ENCODE peak calls at places on chromosomes 1 and 21, in four cellular contexts. C is posterior cingulate gyrus; S is effector memory CD4-positive, alpha-beta T cell; F is nucleus accumbens. Y is an unnamed sample.

GRCh38 chr1:219790834-219791615 is 137.3 kb downstream of the SLC30A10 start:
- DNase-seq in C (no peak), S (no peak), F (no peak), Y (no peak)

GRCh38 chr1:112704908-112705627 is 1.9 kb downstream of the RHOC start:
- DNase-seq in C (no peak), S (peak), F (peak), Y (no peak)

GRCh38 chr1:80054129-80054528 is 1047.6 kb upstream of the ADGRL4 start:
- DNase-seq in C (no peak), S (no peak), F (no peak), Y (no peak)

GRCh38 chr1:182495002-182495401 is 45.1 kb downstream of the RGSL1 start:
- DNase-seq in C (no peak), S (no peak), F (no peak), Y (no peak)

GRCh38 chr1:186050360-186050759 is 316.2 kb downstream of the HMCN1 start:
- DNase-seq in C (no peak), S (no peak), F (no peak), Y (no peak)

GRCh38 chr1:235018161-235018560 is 110.5 kb downstream of the TOMM20 start:
- DNase-seq in C (no peak), S (no peak), F (no peak), Y (no peak)

GRCh38 chr1:203351037-203351625 is at the start of gene FMOD:
- DNase-seq in C (no peak), S (no peak), F (no peak), Y (no peak)

GRCh38 chr1:239731079-239731744 is 344.8 kb downstream of the CHRM3 start:
- DNase-seq in C (no peak), S (no peak), F (no peak), Y (no peak)

GRCh38 chr1:211732276-211732571 is 56.8 kb upstream of the NEK2 start:
- DNase-seq in C (no peak), S (no peak), F (no peak), Y (no peak)

GRCh38 chr21:41803316-41803715 is 36.5 kb upstream of the RIPK4 start:
- DNase-seq in C (no peak), S (no peak), F (no peak), Y (no peak)

GRCh38 chr1:40257313-40257687 is 736 bp upstream of the ZMPSTE24 start:
- DNase-seq in C (no peak), S (no peak), F (no peak), Y (no peak)

GRCh38 chr1:56901720-56902119 is 47.1 kb downstream of the C8A start:
- DNase-seq in C (no peak), S (no peak), F (no peak), Y (no peak)

GRCh38 chr1:153220606-153221303 is 3.4 kb downstream of the PRR9 start:
- DNase-seq in C (no peak), S (no peak), F (peak), Y (no peak)

GRCh38 chr1:56958526-56958925 is 7.3 kb downstream of the C8B start:
- DNase-seq in C (no peak), S (no peak), F (no peak), Y (no peak)

GRCh38 chr1:161691846-161692245 is 15.2 kb upstream of the FCRLA start:
- DNase-seq in C (no peak), S (no peak), F (no peak), Y (no peak)

GRCh38 chr1:51950701-51951100 is 39.8 kb downstream of the RAB3B start:
- DNase-seq in C (no peak), S (no peak), F (no peak), Y (no peak)

GRCh38 chr21:41137401-41137800 is 30.6 kb upstream of the BACE2 start:
- DNase-seq in C (no peak), S (no peak), F (no peak), Y (no peak)

GRCh38 chr1:113783254-113784103 is 24.2 kb upstream of the PHTF1 start:
- DNase-seq in C (no peak), S (peak), F (no peak), Y (peak)

GRCh38 chr1:150282558-150282958 is 204 bp downstream of the CIART start:
- DNase-seq in C (peak), S (no peak), F (no peak), Y (no peak)

GRCh38 chr1:210123924-210124589 is 108.5 kb upstream of the SERTAD4 start:
- DNase-seq in C (no peak), S (no peak), F (no peak), Y (no peak)

GRCh38 chr1:211603191-211603701 is 24.3 kb upstream of the SLC30A1 start:
- DNase-seq in C (no peak), S (no peak), F (no peak), Y (no peak)

GRCh38 chr21:34807881-34808568 is 139.2 kb downstream of the CLIC6 start:
- DNase-seq in C (no peak), S (peak), F (no peak), Y (peak)

GRCh38 chr1:15067148-15067547 is 86.4 kb upstream of the TMEM51 start:
- DNase-seq in C (peak), S (no peak), F (no peak), Y (no peak)

GRCh38 chr1:178538192-178538916 is 25.4 kb downstream of the TEX35 start:
- DNase-seq in C (no peak), S (no peak), F (no peak), Y (no peak)

Y was measured in T-helper 9 cell.